ENCODE peak calls at places on chromosomes 3 and 15, in ten cellular contexts. L is NCI-H2081; F is fibroblast of mammary gland; A is activated CD8-positive, alpha-beta memory T cell treated with anti-CD3 and anti-CD28 coated beads, Interleukin-2, amount 50 U/mL, for 48 hours; H is progenitor cell of endocrine pancreas; P is HepG2; J is frontal cortex; N is stimulated activated CD4-positive, alpha-beta T cell treated with anti-CD3 and anti-CD28 coated beads, Interleukin-4, amount 100 ng/mL, for 4 hours; R is NCI-H187; I is fibroblast of the aortic adventitia. U is an unnamed sample.
A peak's percentile ranks its signal among the peaks of the same experiment; 100 is the strongest.

GRCh38 chr3:194286747-194287146 is 64.4 kb downstream of the CPN2 start:
- DNase-seq in P (no peak), H (no peak), J (no peak), N (no peak), R (no peak), F (no peak), L (no peak), A (no peak), I (no peak), U (no peak)

GRCh38 chr15:80925597-80926059 is 64.0 kb downstream of the MESD start:
- DNase-seq in R (no peak), A (no peak), F (no peak), H (no peak), J (no peak), I (no peak), L (no peak), N (no peak), P (no peak), U (no peak)

GRCh38 chr15:54772663-54773062 is 424.1 kb downstream of the RSL24D1 start:
- DNase-seq in F (no peak), H (no peak), N (no peak), A (no peak), I (no peak), P (no peak), R (no peak), J (no peak), L (no peak), U (no peak)

GRCh38 chr3:190279690-190280089 is 42.6 kb downstream of the CLDN1 start:
- DNase-seq in H (no peak), I (no peak), P (no peak), A (no peak), J (no peak), N (no peak), F (no peak), R (no peak), L (no peak), U (no peak)

GRCh38 chr3:190036631-190037030 is 84.1 kb downstream of the P3H2 start:
- DNase-seq in R (no peak), A (no peak), I (peak; percentile 86), P (no peak), J (no peak), N (no peak), F (peak; percentile 68), H (no peak), L (no peak), U (no peak)

GRCh38 chr15:88450125-88450798 is 16.9 kb downstream of the MRPL46 start:
- DNase-seq in R (peak; percentile 7), P (peak; percentile 53), I (peak; percentile 82), A (peak; percentile 96), F (peak; percentile 67), L (peak; percentile 50), N (peak; percentile 59), H (peak; percentile 71), J (no peak), U (peak; percentile 75)

GRCh38 chr3:123758081-123758564 is 126.0 kb downstream of the MYLK start:
- DNase-seq in P (peak; percentile 89), J (no peak), A (no peak), N (no peak), I (peak; percentile 33), L (peak; percentile 53), R (peak; percentile 64), F (peak; percentile 70), H (no peak), U (no peak)

GRCh38 chr3:139099968-139100817 is 55.5 kb upstream of the PRR23C start:
- DNase-seq in F (no peak), R (no peak), L (no peak), H (no peak), P (no peak), A (no peak), N (no peak), I (no peak), J (no peak), U (no peak)

GRCh38 chr15:50128266-50128665 is 9.2 kb upstream of the ATP8B4 start:
- DNase-seq in F (no peak), N (no peak), H (no peak), R (no peak), L (no peak), P (no peak), J (no peak), A (no peak), I (no peak), U (no peak)

GRCh38 chr15:94584833-94585244 is 353.5 kb downstream of the MCTP2 start:
- DNase-seq in A (peak; percentile 71), P (no peak), R (no peak), J (no peak), I (no peak), L (no peak), H (no peak), N (peak; percentile 6), F (no peak), U (peak; percentile 10)

GRCh38 chr15:67468431-67468830 is 52.5 kb upstream of the C15orf61 start:
- DNase-seq in A (no peak), R (no peak), I (no peak), H (no peak), J (no peak), P (no peak), N (no peak), F (no peak), L (no peak), U (no peak)

GRCh38 chr3:16994842-16995535 is 110.2 kb downstream of the PLCL2 start:
- DNase-seq in R (no peak), L (no peak), F (no peak), H (no peak), A (no peak), N (no peak), P (no peak), I (no peak), J (no peak), U (no peak)

GRCh38 chr3:152317184-152317583 is 48.5 kb downstream of the MBNL1 start:
- DNase-seq in R (no peak), N (no peak), F (no peak), I (no peak), L (no peak), H (no peak), P (no peak), J (no peak), A (no peak), U (no peak)

GRCh38 chr3:176469694-176470205 is 727.5 kb downstream of the TBL1XR1 start:
- DNase-seq in P (peak; percentile 0), L (no peak), I (no peak), J (no peak), N (no peak), H (no peak), F (no peak), R (no peak), A (no peak), U (no peak)

GRCh38 chr15:39195988-39196486 is 384.8 kb upstream of the THBS1 start:
- DNase-seq in R (no peak), F (peak; percentile 84), L (no peak), P (no peak), A (no peak), I (peak; percentile 81), J (no peak), N (no peak), H (no peak), U (no peak)

GRCh38 chr15:69903476-69904295 is 194.0 kb downstream of the TLE3 start:
- DNase-seq in R (no peak), L (no peak), F (peak; percentile 8), H (no peak), A (no peak), J (no peak), P (no peak), N (no peak), I (peak; percentile 31), U (no peak)